ENCODE peak calls at places on chromosomes 6 and 20, in eight cellular contexts. K, A, R, S, B, G, Q and F are unnamed samples.

GRCh38 chr20:408843-409696 is 971 bp downstream of the RBCK1 start:
- DNase-seq in Q (no peak), R (no peak), G (no peak), S (no peak), K (no peak), A (no peak), B (no peak), F (peak; percentile 58)

GRCh38 chr6:81753709-81754678 is 1.5 kb upstream of the TENT5A start:
- DNase-seq in G (peak; percentile 38), S (peak; percentile 65), K (peak; percentile 89), R (peak; percentile 88), B (peak; percentile 62), A (peak; percentile 51), Q (peak; percentile 74), F (peak; percentile 74)

GRCh38 chr6:31419842-31420241 is 16.4 kb downstream of the MICA start:
- DNase-seq in S (peak; percentile 22), R (no peak), B (peak; percentile 47), K (no peak), G (no peak), A (no peak), Q (peak; percentile 59), F (peak; percentile 36)

GRCh38 chr6:132161283-132161682 is 210.1 kb upstream of the CCN2 start:
- DNase-seq in R (no peak), K (no peak), A (peak; percentile 38), G (no peak), Q (peak; percentile 84), S (peak; percentile 62), B (peak; percentile 86), F (peak; percentile 13)

GRCh38 chr6:24520929-24521546 is 26.3 kb downstream of the ALDH5A1 start:
- DNase-seq in B (peak; percentile 57), Q (peak; percentile 41), A (peak; percentile 48), R (peak; percentile 33), G (peak; percentile 14), S (peak; percentile 67), K (peak; percentile 51), F (peak; percentile 61)

GRCh38 chr20:62627901-62628612 is 14.2 kb upstream of the SLCO4A1 start:
- DNase-seq in B (no peak), A (no peak), Q (no peak), K (no peak), S (peak; percentile 85), G (no peak), R (no peak), F (peak; percentile 80)

GRCh38 chr6:168314948-168315347 is 4.6 kb downstream of the DACT2 start:
- DNase-seq in R (no peak), A (peak; percentile 23), K (no peak), G (no peak), S (no peak), Q (peak; percentile 1), B (peak; percentile 27), F (no peak)

GRCh38 chr6:167093922-167094432 is 28.9 kb upstream of the CCR6 start:
- DNase-seq in A (no peak), K (no peak), B (no peak), S (no peak), Q (no peak), R (no peak), G (no peak), F (peak; percentile 93)

GRCh38 chr6:26065952-26066380 is 21.3 kb upstream of the HFE start:
- DNase-seq in Q (peak; percentile 90), B (peak; percentile 91), A (peak; percentile 88), K (peak; percentile 75), R (peak; percentile 45), S (peak; percentile 91), G (peak; percentile 16), F (peak; percentile 86)

GRCh38 chr20:32536861-32537656 is 48.1 kb downstream of the NOL4L start:
- DNase-seq in K (peak; percentile 42), R (peak; percentile 20), Q (no peak), G (no peak), B (no peak), S (peak; percentile 52), A (no peak), F (peak; percentile 35)

GRCh38 chr20:49344140-49344539 is 66.3 kb upstream of the ZNFX1 start:
- DNase-seq in A (no peak), G (no peak), K (no peak), R (no peak), S (no peak), B (no peak), Q (no peak), F (no peak)

GRCh38 chr6:234706-235372 is 57.4 kb upstream of the DUSP22 start:
- DNase-seq in R (no peak), A (no peak), G (no peak), Q (no peak), K (no peak), S (no peak), B (no peak), F (no peak)

GRCh38 chr6:151804585-151805285 is 2.7 kb upstream of the ESR1 start:
- DNase-seq in R (peak; percentile 17), S (no peak), G (no peak), B (no peak), Q (no peak), A (no peak), K (no peak), F (no peak)

GRCh38 chr6:113447088-113447831 is 409.9 kb upstream of the MARCKS start:
- DNase-seq in K (no peak), S (peak; percentile 75), Q (peak; percentile 93), A (peak; percentile 29), R (no peak), B (peak; percentile 94), G (no peak), F (no peak)

GRCh38 chr20:62793757-62794006 is 2.6 kb upstream of the MRGBP start:
- DNase-seq in G (no peak), A (no peak), Q (no peak), B (no peak), S (no peak), R (no peak), K (no peak), F (no peak)

GRCh38 chr6:37615564-37616340 is 81.9 kb downstream of the MDGA1 start:
- DNase-seq in B (peak; percentile 81), K (no peak), S (no peak), Q (peak; percentile 28), A (no peak), R (no peak), G (no peak), F (no peak)

GRCh38 chr6:157715766-157716171 is 107.3 kb upstream of the SNX9 start:
- DNase-seq in K (peak; percentile 59), R (peak; percentile 73), G (no peak), S (no peak), Q (peak; percentile 94), B (peak; percentile 97), A (no peak), F (no peak)

GRCh38 chr6:75230484-75231325 is 12.9 kb downstream of the COX7A2 start:
- DNase-seq in K (no peak), A (peak; percentile 52), Q (peak; percentile 81), R (no peak), B (peak; percentile 82), S (peak; percentile 51), G (peak; percentile 24), F (no peak)

GRCh38 chr20:22106308-22106938 is 401.0 kb downstream of the PAX1 start:
- DNase-seq in S (peak; percentile 61), K (no peak), Q (peak; percentile 51), B (peak; percentile 37), G (no peak), A (peak; percentile 66), R (no peak), F (no peak)

GRCh38 chr6:14212020-14212419 is 94.4 kb downstream of the CD83 start:
- DNase-seq in S (peak; percentile 54), R (no peak), K (no peak), A (no peak), B (no peak), Q (no peak), G (no peak), F (no peak)
- H3K4me3 ChIP-seq in S (no peak overlapping the region), R (peak overlapping the region; percentile 82), K (no peak overlapping the region), A (no peak overlapping the region), B (no peak overlapping the region), Q (no peak overlapping the region), G (peak overlapping the region; percentile 92), F (no peak overlapping the region)

DNA sequence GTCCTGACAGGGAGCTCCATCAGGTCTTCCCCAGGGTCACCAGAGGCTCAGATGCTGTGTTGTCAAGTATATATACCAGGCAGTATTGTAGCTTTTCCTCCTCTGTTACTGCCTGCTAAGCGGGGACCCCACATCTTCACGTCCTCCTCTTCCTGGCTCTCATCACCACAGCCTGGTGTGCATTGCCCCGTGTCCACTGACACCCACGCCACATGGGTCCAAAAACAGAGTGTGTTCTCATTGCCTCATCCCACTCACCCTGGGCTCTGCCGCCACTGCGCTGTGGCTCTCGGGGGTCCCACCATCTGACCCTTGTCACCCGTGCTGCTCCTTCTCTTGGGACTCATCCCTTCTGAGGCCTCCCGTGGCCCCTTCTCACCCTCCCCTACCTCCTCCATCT is 45.1 kb upstream of the FANCE start:
- DNase-seq in G (no peak), K (no peak), B (no peak), A (no peak), Q (no peak), S (no peak), R (no peak), F (no peak)
- TF ChIP-seq CTCF in G (no peak), K (no peak), B (no peak), A (no peak), Q (no peak), S (no peak), R (no peak), F (no peak)

GRCh38 chr6:13175759-13176158 is 152.6 kb downstream of the TBC1D7 start:
- DNase-seq in B (no peak), Q (no peak), G (no peak), K (no peak), A (no peak), S (no peak), R (no peak), F (no peak)
- H3K4me3 ChIP-seq in B (no peak overlapping the region), Q (no peak overlapping the region), G (no peak overlapping the region), K (no peak overlapping the region), A (no peak overlapping the region), S (no peak overlapping the region), R (no peak overlapping the region), F (no peak overlapping the region)

GRCh38 chr6:79570129-79570801 is 33.0 kb upstream of the LCA5 start:
- DNase-seq in S (peak; percentile 76), K (peak; percentile 27), G (peak; percentile 56), B (peak; percentile 68), Q (peak; percentile 63), R (no peak), A (no peak), F (no peak)
- TF ChIP-seq CTCF in S (no peak), K (no peak), G (no peak), B (no peak), Q (no peak), R (no peak), A (no peak), F (no peak)

GRCh38 chr6:133891814-133892443 is 3.0 kb downstream of the TCF21 start:
- DNase-seq in Q (no peak), A (no peak), B (no peak), S (no peak), R (no peak), K (no peak), G (no peak), F (no peak)
- H3K4me3 ChIP-seq in Q (peak overlapping the region; percentile 60), A (peak overlapping the region; percentile 59), B (peak overlapping the region; percentile 67), S (no peak overlapping the region), R (peak overlapping the region; percentile 67), K (no peak overlapping the region), G (no peak overlapping the region), F (no peak overlapping the region)